ENCODE peak calls at places on chromosomes 12 and 14, in four cellular contexts. E is suprapubic skin, J is transverse colon, F is stomach. M is an unnamed sample.

GRCh38 chr12:6632026-6632978 is 3.5 kb downstream of the LPAR5 start:
- DNase-seq in J (peak; percentile 53), F (no peak), E (no peak), M (no peak)

GRCh38 chr12:130917607-130918006 is 36.1 kb upstream of the ADGRD1 start:
- DNase-seq in F (no peak), E (no peak), J (no peak), M (no peak)

GRCh38 chr12:107207931-107208515 is 114.7 kb upstream of the CRY1 start:
- DNase-seq in J (no peak), E (no peak), F (no peak), M (no peak)

GRCh38 chr12:18752280-18752920 is 14.5 kb downstream of the CAPZA3 start:
- DNase-seq in F (no peak), J (no peak), E (no peak), M (no peak)

GRCh38 chr12:67457799-67458680 is 188.9 kb downstream of the CAND1 start:
- DNase-seq in E (no peak), F (no peak), J (no peak), M (no peak)

GRCh38 chr12:11653215-11653753 is 3.8 kb downstream of the ETV6 start:
- DNase-seq in E (no peak), J (peak; percentile 17), F (no peak), M (no peak)

GRCh38 chr14:42224053-42224888 is 617.6 kb downstream of the LRFN5 start:
- DNase-seq in E (peak; percentile 73), J (peak; percentile 42), F (peak; percentile 52), M (no peak)

GRCh38 chr12:47107926-47108325 is 28.2 kb upstream of the AMIGO2 start:
- DNase-seq in F (no peak), J (no peak), E (no peak), M (no peak)

GRCh38 chr14:64817631-64818030 is 62.1 kb downstream of the SPTB start:
- DNase-seq in J (no peak), E (no peak), F (no peak), M (no peak)

GRCh38 chr14:72352012-72352411 is 419.8 kb downstream of the RGS6 start:
- DNase-seq in J (no peak), F (no peak), E (no peak), M (peak; percentile 6)

GRCh38 chr14:99155173-99155777 is 116.7 kb downstream of the BCL11B start:
- DNase-seq in J (no peak), F (no peak), E (peak; percentile 76), M (no peak)

GRCh38 chr12:14954269-14954668 is 7.1 kb downstream of the ARHGDIB start:
- DNase-seq in F (no peak), E (no peak), J (peak; percentile 30), M (no peak)

GRCh38 chr14:99354166-99354875 is 82.3 kb upstream of the BCL11B start:
- DNase-seq in J (no peak), F (no peak), E (peak; percentile 44), M (no peak)

GRCh38 chr14:85622106-85622505 is 92.2 kb downstream of the FLRT2 start:
- DNase-seq in J (no peak), E (no peak), F (no peak), M (no peak)

GRCh38 chr12:6265038-6265405 is 45.5 kb upstream of the PLEKHG6 start:
- DNase-seq in J (no peak), E (no peak), F (no peak), M (no peak)

GRCh38 chr14:72498646-72499045 is 395.3 kb downstream of the DPF3 start:
- DNase-seq in E (no peak), F (no peak), J (no peak), M (no peak)

GRCh38 chr12:63882844-63883243 is 38.3 kb downstream of the SRGAP1 start:
- DNase-seq in E (no peak), F (no peak), J (no peak), M (no peak)

GRCh38 chr12:66829660-66830325 is 150.9 kb upstream of the GRIP1 start:
- DNase-seq in E (no peak), F (no peak), J (no peak), M (no peak)

GRCh38 chr12:94150483-94151225 is 2.3 kb downstream of the PLXNC1 start:
- DNase-seq in J (peak; percentile 43), F (peak; percentile 31), E (no peak), M (no peak)

GRCh38 chr14:56125772-56126411 is 7.7 kb downstream of the PELI2 start:
- DNase-seq in E (no peak), J (no peak), F (no peak), M (no peak)

GRCh38 chr12:114993202-114993601 is 309.2 kb upstream of the TBX3 start:
- DNase-seq in F (no peak), J (no peak), E (no peak), M (no peak)

GRCh38 chr12:31872831-31873604 is 86.2 kb upstream of the RESF1 start:
- DNase-seq in J (no peak), F (no peak), E (no peak), M (no peak)

GRCh38 chr14:23307687-23308644 is 1.3 kb downstream of the BCL2L2 start:
- DNase-seq in J (no peak), F (no peak), E (peak; percentile 40), M (no peak)

GRCh38 chr14:23360496-23360895 is 4.5 kb downstream of the EFS start:
- DNase-seq in E (no peak), J (no peak), F (no peak), M (peak; percentile 80)

GRCh38 chr14:68767248-68767645 is 25.6 kb downstream of the ZFP36L1 start:
- DNase-seq in J (no peak), E (peak; percentile 36), F (no peak), M (no peak)
- TF ChIP-seq CTCF in J (no peak), E (no peak), F (no peak), M (no peak)

DNA sequence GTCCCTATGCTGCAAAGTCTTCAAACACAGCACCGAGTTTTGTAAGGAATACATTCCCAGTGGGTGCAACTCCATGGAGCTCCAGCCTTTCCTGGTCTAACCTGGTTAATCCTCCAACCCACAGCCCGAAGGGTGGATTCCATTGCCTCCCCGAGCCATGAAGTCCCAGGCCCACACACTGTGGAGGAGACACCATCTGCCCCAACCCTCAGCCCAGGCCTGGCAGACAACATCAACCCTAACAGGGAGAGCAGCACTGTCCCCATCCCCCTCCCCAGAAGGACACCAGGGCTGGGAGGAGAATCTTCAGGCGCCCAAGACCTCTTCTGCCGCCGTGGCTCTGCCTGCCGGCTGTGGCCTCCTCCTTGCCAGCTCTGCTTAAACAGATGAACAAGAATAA is 15.8 kb upstream of the ZFP36L1 start:
- DNase-seq in J (no peak), E (no peak), F (no peak), M (no peak)
- H3K4me1 ChIP-seq in J (peaks cover 70% of the 10 kb centered on the region), E (peaks cover 55% of the 10 kb centered on the region), F (peaks cover 36% of the 10 kb centered on the region), M (peaks cover 51% of the 10 kb centered on the region)

GRCh38 chr12:52417742-52418141 is 11.6 kb upstream of the KRT82 start:
- DNase-seq in F (no peak), J (no peak), E (no peak), M (no peak)

GRCh38 chr12:52415870-52416750 is 10.0 kb upstream of the KRT82 start:
- DNase-seq in J (peak; percentile 26), E (no peak), F (no peak), M (peak; percentile 94)

GRCh38 chr12:52418576-52419110 is 12.5 kb upstream of the KRT82 start:
- DNase-seq in F (no peak), J (no peak), E (no peak), M (no peak)

GRCh38 chr12:52414936-52415335 is 8.8 kb upstream of the KRT82 start:
- DNase-seq in F (no peak), E (no peak), J (no peak), M (no peak)

DNA sequence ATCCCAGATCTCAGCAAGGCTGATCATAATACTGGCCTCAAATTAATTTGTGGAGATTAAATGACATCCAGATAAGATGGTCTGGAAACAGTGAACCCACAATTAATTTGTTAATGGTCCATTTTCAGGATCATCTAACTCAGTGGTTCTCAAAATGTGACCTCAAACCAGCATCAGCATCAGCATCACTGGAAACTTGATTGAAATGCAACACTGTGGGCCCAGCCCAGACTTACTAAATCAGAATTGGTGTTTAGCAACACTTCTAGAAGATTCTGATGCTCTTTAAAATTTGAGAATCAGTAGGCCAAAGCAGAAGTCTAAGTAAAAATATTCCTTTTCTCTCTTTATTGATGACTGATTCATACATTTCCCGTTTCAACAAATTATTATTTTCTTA is 10.7 kb upstream of the KRT82 start:
- DNase-seq in E (no peak), F (no peak), J (no peak), M (no peak)
- TF ChIP-seq POLR2AphosphoS5 in E (no peak), F (no peak), J (no peak), M (no peak)

DNA sequence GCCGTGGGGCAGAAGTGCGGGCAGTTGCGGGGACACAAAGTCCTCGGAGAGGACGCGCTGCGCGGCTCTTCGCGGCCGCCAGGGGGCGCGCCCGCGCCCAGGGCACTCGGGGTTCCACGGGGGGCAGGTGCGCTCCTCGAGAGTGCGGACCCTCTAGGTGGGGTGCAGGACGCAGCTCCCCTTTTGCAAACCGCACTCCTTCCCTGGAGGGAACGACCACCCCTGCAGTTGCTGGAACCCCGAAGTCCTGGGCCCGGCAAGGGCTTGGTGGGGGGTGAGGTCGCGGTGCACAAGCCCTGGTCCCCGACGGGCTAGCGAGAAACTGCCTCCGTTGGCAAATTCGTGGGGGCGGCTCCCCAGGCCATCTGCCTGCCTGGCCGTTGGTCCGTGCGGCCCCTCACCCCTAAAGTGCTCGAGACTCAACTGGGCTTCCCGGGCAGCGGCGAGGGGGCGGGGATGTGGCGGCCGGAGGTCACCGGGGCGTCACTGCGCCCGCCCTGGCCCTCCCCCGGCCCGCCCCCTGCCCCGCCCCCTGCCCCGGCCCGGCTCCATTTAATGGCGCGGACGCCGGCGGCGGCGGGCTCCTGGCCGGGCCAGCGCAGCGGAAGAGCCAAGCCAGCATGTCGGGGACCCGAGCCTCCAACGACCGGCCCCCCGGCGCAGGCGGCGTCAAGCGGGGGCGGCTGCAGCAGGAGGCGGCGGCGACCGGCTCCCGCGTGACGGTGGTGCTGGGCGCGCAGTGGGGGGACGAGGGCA is at the start of gene ADSS1:
- DNase-seq in E (no peak), F (peak; percentile 68), J (peak; percentile 74), M (no peak)
- TF ChIP-seq CTCF in E (peak; percentile 86), F (no peak), J (peak; percentile 97), M (peak; percentile 90)

GRCh38 chr12:105330938-105331804 is 680 bp downstream of the C12orf75 start:
- DNase-seq in E (peak; percentile 66), J (peak; percentile 27), F (peak; percentile 33), M (no peak)
- H3K4me1 ChIP-seq in E (peaks cover 26% of the 10 kb centered on the region), J (peaks cover 20% of the 10 kb centered on the region), F (no peaks in the 10 kb centered on the region), M (peaks cover 39% of the 10 kb centered on the region)

GRCh38 chr12:124369055-124369900 is 74.4 kb downstream of the RFLNA start:
- DNase-seq in E (peak; percentile 91), J (peak; percentile 86), F (peak; percentile 96), M (no peak)
- TF ChIP-seq POLR2AphosphoS5 in E (peak; percentile 70), J (peak; percentile 82), F (peak; percentile 81), M (peak; percentile 25)